ENCODE peak calls at places on chromosomes 7 and 10, in seven cellular contexts. K is stimulated activated CD4-positive, alpha-beta T cell treated with anti-CD3 and anti-CD28 coated beads, Interleukin-2, amount 100 ng/mL, for 48 hours; V is dermis microvascular lymphatic vessel endothelial cell; F is nephron progenitor cell; G is activated naive CD8-positive, alpha-beta T cell treated with anti-CD3 and anti-CD28 coated beads, Interleukin-2, amount 50 U/mL, for 16 hours; T is C1 segment of cervical spinal cord; J is RWPE1. Y is an unnamed sample.

GRCh38 chr10:96512524-96512991 is 1.2 kb downstream of the TLL2 start:
- DNase-seq in V (no peak), F (peak; percentile 54), G (no peak), J (no peak), K (no peak), T (no peak), Y (no peak)

GRCh38 chr10:974038-974784 is 14.0 kb upstream of the GTPBP4 start:
- DNase-seq in F (no peak), G (no peak), T (no peak), V (no peak), J (no peak), K (no peak), Y (no peak)

GRCh38 chr7:100894860-100895700 is 608 bp downstream of the ACHE start:
- DNase-seq in J (no peak), V (no peak), G (peak; percentile 46), F (peak; percentile 92), K (peak; percentile 50), T (peak; percentile 28), Y (peak; percentile 56)

GRCh38 chr10:100483876-100484666 is 21.3 kb downstream of the WNT8B start:
- DNase-seq in J (no peak), K (no peak), F (no peak), T (no peak), V (no peak), G (no peak), Y (no peak)

GRCh38 chr10:33698028-33698427 is 363.6 kb upstream of the NRP1 start:
- DNase-seq in K (no peak), G (no peak), V (no peak), T (no peak), F (no peak), J (no peak), Y (no peak)

GRCh38 chr7:134908289-134908688 is 78.0 kb upstream of the AGBL3 start:
- DNase-seq in G (no peak), F (no peak), V (no peak), J (no peak), K (no peak), T (no peak), Y (no peak)

GRCh38 chr7:157502701-157503111 is 165.9 kb downstream of the DNAJB6 start:
- DNase-seq in K (peak; percentile 28), V (peak; percentile 91), F (no peak), G (peak; percentile 21), T (no peak), J (no peak), Y (no peak)

GRCh38 chr10:119250641-119251314 is 43.4 kb downstream of the GRK5 start:
- DNase-seq in V (peak; percentile 56), F (no peak), K (no peak), T (no peak), G (no peak), J (peak; percentile 53), Y (no peak)

GRCh38 chr7:2157473-2158279 is 75.1 kb downstream of the MAD1L1 start:
- DNase-seq in V (no peak), K (no peak), J (no peak), T (peak; percentile 21), F (no peak), G (no peak), Y (no peak)

GRCh38 chr10:89269822-89270483 is 18.4 kb upstream of the LIPA start:
- DNase-seq in G (no peak), V (no peak), K (no peak), J (no peak), T (no peak), F (no peak), Y (no peak)

GRCh38 chr7:120023494-120024167 is 249.3 kb upstream of the KCND2 start:
- DNase-seq in G (no peak), J (no peak), T (no peak), F (no peak), K (no peak), V (no peak), Y (no peak)